ENCODE peak calls at places on chromosomes 16 and 17, in five cellular contexts. One of them, this sample, is unnamed. For H3K4me1, the result is how much of the 10 kb centered on the place peaks cover.

GRCh38 chr17:57357392-57357784 is 101.1 kb downstream of the MSI2 start:
- DNase-seq in right cardiac atrium: peak
- DNase-seq in transverse colon: peak
- DNase-seq in sigmoid colon: no peak
- DNase-seq in heart right ventricle: peak
- DNase-seq in this sample: no peak

GRCh38 chr16:84677849-84678248 is 22.0 kb upstream of the USP10 start:
- DNase-seq in right cardiac atrium: no peak
- DNase-seq in sigmoid colon: peak
- DNase-seq in heart right ventricle: no peak
- DNase-seq in transverse colon: no peak
- DNase-seq in this sample: no peak

GRCh38 chr17:2398655-2399571 is 1.9 kb downstream of the MNT start:
- DNase-seq in sigmoid colon: peak
- DNase-seq in right cardiac atrium: peak
- DNase-seq in heart right ventricle: peak
- DNase-seq in transverse colon: peak
- DNase-seq in this sample: peak

GRCh38 chr16:52435573-52435972 is 111.4 kb downstream of the TOX3 start:
- DNase-seq in right cardiac atrium: no peak
- DNase-seq in heart right ventricle: no peak
- DNase-seq in transverse colon: no peak
- DNase-seq in sigmoid colon: no peak
- DNase-seq in this sample: no peak

GRCh38 chr17:29572691-29573557 is 4.4 kb downstream of the TP53I13 start:
- DNase-seq in sigmoid colon: peak
- DNase-seq in transverse colon: peak
- DNase-seq in heart right ventricle: peak
- DNase-seq in right cardiac atrium: peak
- DNase-seq in this sample: peak

GRCh38 chr17:43984521-43984920 is 19.9 kb upstream of the NAGS start:
- DNase-seq in sigmoid colon: no peak
- DNase-seq in right cardiac atrium: no peak
- DNase-seq in transverse colon: no peak
- DNase-seq in heart right ventricle: no peak
- DNase-seq in this sample: no peak

GRCh38 chr16:84040823-84041391 is 1.7 kb downstream of the SLC38A8 start:
- DNase-seq in sigmoid colon: no peak
- DNase-seq in right cardiac atrium: peak
- DNase-seq in heart right ventricle: no peak
- DNase-seq in transverse colon: no peak
- DNase-seq in this sample: no peak

GRCh38 chr16:89326721-89327120 is 109.2 kb downstream of the ZNF778 start:
- DNase-seq in sigmoid colon: no peak
- DNase-seq in transverse colon: no peak
- DNase-seq in heart right ventricle: no peak
- DNase-seq in right cardiac atrium: no peak
- DNase-seq in this sample: no peak

GRCh38 chr16:84478172-84478948 is 26.1 kb downstream of the MEAK7 start:
- DNase-seq in heart right ventricle: no peak
- DNase-seq in sigmoid colon: no peak
- DNase-seq in right cardiac atrium: no peak
- DNase-seq in transverse colon: no peak
- DNase-seq in this sample: no peak

GRCh38 chr17:7380855-7381683 is at the start of gene TNK1:
- DNase-seq in sigmoid colon: peak
- DNase-seq in heart right ventricle: peak
- DNase-seq in right cardiac atrium: peak
- DNase-seq in transverse colon: peak
- DNase-seq in this sample: no peak

GRCh38 chr17:65857713-65858112 is 296.3 kb upstream of the AXIN2 start:
- DNase-seq in sigmoid colon: no peak
- DNase-seq in right cardiac atrium: no peak
- DNase-seq in transverse colon: no peak
- DNase-seq in heart right ventricle: no peak
- DNase-seq in this sample: no peak

GRCh38 chr17:35738519-35739133 is 7.2 kb downstream of the RASL10B start:
- DNase-seq in right cardiac atrium: no peak
- DNase-seq in heart right ventricle: no peak
- DNase-seq in transverse colon: no peak
- DNase-seq in sigmoid colon: no peak
- DNase-seq in this sample: no peak

GRCh38 chr17:82531431-82531881 is 11.9 kb downstream of the FOXK2 start:
- DNase-seq in heart right ventricle: no peak
- DNase-seq in right cardiac atrium: no peak
- DNase-seq in sigmoid colon: no peak
- DNase-seq in transverse colon: no peak
- DNase-seq in this sample: no peak

GRCh38 chr16:4376126-4376819 is 4.6 kb downstream of the VASN start:
- DNase-seq in heart right ventricle: peak
- DNase-seq in transverse colon: peak
- DNase-seq in right cardiac atrium: peak
- DNase-seq in sigmoid colon: peak
- DNase-seq in this sample: no peak

GRCh38 chr16:4376820-4377572 is 5.3 kb downstream of the VASN start:
- DNase-seq in sigmoid colon: no peak
- DNase-seq in heart right ventricle: no peak
- DNase-seq in transverse colon: no peak
- DNase-seq in right cardiac atrium: peak
- DNase-seq in this sample: no peak

GRCh38 chr16:4379001-4379688 is 7.5 kb downstream of the VASN start:
- DNase-seq in heart right ventricle: no peak
- DNase-seq in transverse colon: no peak
- DNase-seq in right cardiac atrium: peak
- DNase-seq in sigmoid colon: no peak
- DNase-seq in this sample: no peak

GRCh38 chr16:4378202-4378666 is 6.6 kb downstream of the VASN start:
- DNase-seq in heart right ventricle: no peak
- DNase-seq in transverse colon: no peak
- DNase-seq in right cardiac atrium: peak
- DNase-seq in sigmoid colon: no peak
- DNase-seq in this sample: no peak

GRCh38 chr16:4377573-4378146 is 6.0 kb downstream of the VASN start:
- DNase-seq in sigmoid colon: no peak
- DNase-seq in right cardiac atrium: no peak
- DNase-seq in heart right ventricle: no peak
- DNase-seq in transverse colon: no peak
- DNase-seq in this sample: no peak
- H3K4me1 ChIP-seq in sigmoid colon: half or more
- H3K4me1 ChIP-seq in right cardiac atrium: under half
- H3K4me1 ChIP-seq in heart right ventricle: half or more
- H3K4me1 ChIP-seq in transverse colon: half or more
- H3K4me1 ChIP-seq in this sample: under half

DNA sequence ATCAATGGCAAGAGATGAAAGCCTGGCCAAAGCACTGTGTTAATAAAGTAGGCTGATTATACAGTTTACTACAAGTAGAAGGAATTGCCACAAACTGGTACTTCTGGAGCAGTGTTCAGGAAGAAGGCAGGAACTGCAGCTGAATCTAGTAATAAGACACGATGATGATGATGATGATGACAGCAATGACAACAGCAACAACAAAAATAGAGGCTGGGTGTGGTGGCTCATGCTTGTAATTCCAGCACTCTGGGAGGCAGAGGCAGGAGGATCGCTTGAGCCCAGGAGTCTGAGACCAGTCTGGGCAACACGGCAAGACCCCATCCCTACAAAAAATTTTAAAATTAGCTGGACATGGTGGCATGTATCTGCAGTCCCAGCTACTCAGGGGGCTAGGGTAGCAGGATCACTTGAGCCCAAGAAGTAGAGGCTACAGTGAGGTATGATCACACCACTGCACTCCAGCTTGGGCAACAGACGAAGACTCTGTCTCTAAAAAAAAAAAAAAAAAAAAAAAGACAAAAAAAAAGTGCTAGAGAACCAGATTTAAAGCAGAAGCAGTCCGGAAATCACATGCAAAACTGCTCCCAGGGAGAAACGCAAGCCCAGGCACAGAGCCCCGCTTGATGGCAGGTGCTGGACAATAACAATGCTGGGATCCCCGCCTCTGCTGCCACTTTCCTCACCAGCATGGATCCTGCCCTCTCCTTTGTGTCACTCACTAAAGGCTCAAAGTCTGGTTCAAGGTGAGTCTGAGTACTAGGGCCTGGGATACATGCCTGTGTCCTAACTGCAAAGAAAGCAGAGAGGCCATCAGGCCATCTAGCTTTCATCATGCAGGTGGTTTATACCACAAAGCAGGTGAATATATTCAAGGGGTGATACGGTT is 44.8 kb downstream of the CPPED1 start:
- DNase-seq in right cardiac atrium: no peak
- DNase-seq in heart right ventricle: no peak
- DNase-seq in sigmoid colon: no peak
- DNase-seq in transverse colon: no peak
- DNase-seq in this sample: no peak
- H3K4me3 ChIP-seq in right cardiac atrium: no peak
- H3K4me3 ChIP-seq in heart right ventricle: no peak
- H3K4me3 ChIP-seq in sigmoid colon: no peak
- H3K4me3 ChIP-seq in transverse colon: no peak
- H3K4me3 ChIP-seq in this sample: no peak

GRCh38 chr17:76134911-76135809 is 5.9 kb downstream of the FOXJ1 start:
- DNase-seq in heart right ventricle: no peak
- DNase-seq in right cardiac atrium: no peak
- DNase-seq in sigmoid colon: no peak
- DNase-seq in transverse colon: no peak
- DNase-seq in this sample: no peak

GRCh38 chr17:76132574-76133338 is 8.3 kb downstream of the FOXJ1 start:
- DNase-seq in right cardiac atrium: no peak
- DNase-seq in sigmoid colon: peak
- DNase-seq in heart right ventricle: no peak
- DNase-seq in transverse colon: peak
- DNase-seq in this sample: peak

GRCh38 chr17:76131061-76131691 is 9.9 kb downstream of the FOXJ1 start:
- DNase-seq in transverse colon: no peak
- DNase-seq in heart right ventricle: no peak
- DNase-seq in sigmoid colon: no peak
- DNase-seq in right cardiac atrium: no peak
- DNase-seq in this sample: no peak

GRCh38 chr17:76130473-76130872 is 10.6 kb downstream of the FOXJ1 start:
- DNase-seq in transverse colon: no peak
- DNase-seq in sigmoid colon: no peak
- DNase-seq in right cardiac atrium: no peak
- DNase-seq in heart right ventricle: no peak
- DNase-seq in this sample: no peak

DNA sequence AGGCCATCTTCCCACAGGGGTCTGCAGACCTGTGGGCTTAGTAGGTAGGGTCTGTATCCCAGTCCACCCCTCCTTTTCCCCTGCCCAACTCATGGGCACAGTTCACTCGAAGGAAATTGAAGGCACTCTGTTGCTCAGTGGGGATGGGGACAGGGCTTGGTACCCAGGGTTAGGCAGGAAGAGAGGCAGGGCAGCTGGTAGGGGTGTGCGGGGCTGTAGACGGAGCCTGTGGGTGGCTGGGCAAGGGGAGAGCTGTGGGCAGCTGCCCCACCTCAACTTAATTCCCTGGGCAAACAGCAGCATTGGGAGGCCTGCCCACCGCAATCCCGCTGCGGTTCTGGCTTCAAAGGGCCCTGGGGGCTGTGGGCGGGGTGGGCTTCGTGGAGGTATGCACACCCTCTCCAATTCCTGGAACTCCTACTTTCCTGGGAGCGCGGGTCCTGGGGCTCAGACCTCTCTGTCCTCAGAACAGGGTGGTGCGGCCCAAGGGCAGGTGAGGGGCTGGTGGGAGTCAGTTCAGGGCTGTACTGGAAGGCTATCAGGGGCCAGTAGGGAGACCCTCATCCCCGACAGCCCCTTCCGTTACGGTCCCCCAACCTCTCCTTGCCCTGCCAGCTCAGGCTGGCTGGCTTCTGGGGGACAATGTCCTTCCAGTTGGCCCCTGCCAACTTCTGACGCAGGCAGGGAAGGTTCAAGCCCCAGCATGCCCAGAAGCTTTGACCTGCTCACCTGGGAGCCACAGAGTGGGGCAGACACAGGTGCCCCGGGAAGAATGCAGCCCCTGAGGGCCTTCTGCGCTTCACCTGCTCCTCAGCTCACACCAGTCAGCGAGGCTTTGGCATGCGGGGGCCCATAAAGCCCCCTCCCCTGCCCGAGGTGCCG is 9.1 kb downstream of the FOXJ1 start:
- DNase-seq in transverse colon: no peak
- DNase-seq in sigmoid colon: no peak
- DNase-seq in heart right ventricle: no peak
- DNase-seq in right cardiac atrium: no peak
- DNase-seq in this sample: no peak
- H3K4me1 ChIP-seq in transverse colon: under half
- H3K4me1 ChIP-seq in sigmoid colon: under half
- H3K4me1 ChIP-seq in heart right ventricle: under half
- H3K4me1 ChIP-seq in right cardiac atrium: under half
- H3K4me1 ChIP-seq in this sample: under half

GRCh38 chr17:79810138-79811027 is 13.5 kb upstream of the CBX8 start:
- DNase-seq in right cardiac atrium: peak
- DNase-seq in transverse colon: peak
- DNase-seq in sigmoid colon: peak
- DNase-seq in heart right ventricle: peak
- DNase-seq in this sample: peak
- H3K4me3 ChIP-seq in right cardiac atrium: peak
- H3K4me3 ChIP-seq in transverse colon: no peak
- H3K4me3 ChIP-seq in sigmoid colon: peak
- H3K4me3 ChIP-seq in heart right ventricle: peak
- H3K4me3 ChIP-seq in this sample: no peak